ENCODE peak calls at places on chromosomes 13 and 19, in five cellular contexts. C is A673, O is stomach, Q is ascending aorta, P is upper lobe of right lung. Z is an unnamed sample.
A peak's percentile ranks its signal among the peaks of the same experiment; 100 is the strongest.

GRCh38 chr13:48158290-48158689 is 63.4 kb upstream of the MED4 start:
- DNase-seq in C (peak; percentile 19), O (no peak), Q (no peak), P (no peak), Z (no peak)

GRCh38 chr19:35977446-35978222 is 17.4 kb upstream of the SDHAF1 start:
- DNase-seq in C (peak; percentile 69), O (no peak), Q (no peak), P (no peak), Z (peak; percentile 59)

GRCh38 chr13:43006893-43007631 is 15.0 kb upstream of the EPSTI1 start:
- DNase-seq in C (no peak), O (no peak), Q (no peak), P (no peak), Z (no peak)

GRCh38 chr13:50529154-50529882 is 314.2 kb downstream of the DLEU7 start:
- DNase-seq in C (peak; percentile 63), O (peak; percentile 87), Q (peak; percentile 78), P (peak; percentile 91), Z (peak; percentile 37)

GRCh38 chr13:44249439-44249838 is 124.2 kb upstream of the SERP2 start:
- DNase-seq in C (no peak), O (no peak), Q (no peak), P (no peak), Z (no peak)

GRCh38 chr13:29476046-29476445 is 119.4 kb downstream of the SLC7A1 start:
- DNase-seq in C (no peak), O (no peak), Q (no peak), P (no peak), Z (no peak)

GRCh38 chr13:20393273-20394235 is 132.1 kb downstream of the CRYL1 start:
- DNase-seq in C (no peak), O (no peak), Q (no peak), P (no peak), Z (no peak)

GRCh38 chr13:44734204-44734707 is 158.1 kb upstream of the TSC22D1 start:
- DNase-seq in C (no peak), O (peak; percentile 91), Q (no peak), P (peak; percentile 78), Z (peak; percentile 77)

GRCh38 chr19:40398417-40399056 is 8.6 kb upstream of the HIPK4 start:
- DNase-seq in C (no peak), O (peak; percentile 44), Q (no peak), P (peak; percentile 84), Z (peak; percentile 78)

GRCh38 chr13:51584731-51585191 is 499 bp downstream of the WDFY2 start:
- DNase-seq in C (peak; percentile 73), O (peak; percentile 56), Q (peak; percentile 81), P (peak; percentile 85), Z (peak; percentile 65)

GRCh38 chr13:79398915-79399314 is 7.1 kb downstream of the RBM26 start:
- DNase-seq in C (no peak), O (no peak), Q (no peak), P (no peak), Z (no peak)

GRCh38 chr19:13398780-13399726 is 107.2 kb downstream of the CACNA1A start:
- DNase-seq in C (peak; percentile 61), O (no peak), Q (no peak), P (no peak), Z (no peak)

GRCh38 chr19:55432355-55432959 is 10.6 kb downstream of the SHISA7 start:
- DNase-seq in C (no peak), O (no peak), Q (no peak), P (no peak), Z (no peak)

GRCh38 chr19:41218615-41219507 is at the start of gene AXL:
- DNase-seq in C (no peak), O (peak; percentile 39), Q (peak; percentile 92), P (peak; percentile 84), Z (peak; percentile 43)

GRCh38 chr19:2289714-2290435 is 7.9 kb upstream of the PEAK3 start:
- DNase-seq in C (no peak), O (peak; percentile 41), Q (no peak), P (peak; percentile 82), Z (no peak)

GRCh38 chr19:17488593-17489391 is 18.5 kb downstream of the SLC27A1 start:
- DNase-seq in C (peak; percentile 73), O (peak; percentile 92), Q (no peak), P (peak; percentile 95), Z (peak; percentile 79)

GRCh38 chr19:7888145-7888825 is at the start of gene LRRC8E:
- DNase-seq in C (peak; percentile 62), O (peak; percentile 79), Q (no peak), P (peak; percentile 90), Z (peak; percentile 24)

GRCh38 chr19:7910321-7911161 is 4.1 kb upstream of the TGFBR3L start:
- DNase-seq in C (no peak), O (no peak), Q (no peak), P (peak; percentile 64), Z (no peak)

GRCh38 chr19:30646806-30647205 is 274.6 kb downstream of the ZNF536 start:
- DNase-seq in C (no peak), O (no peak), Q (no peak), P (no peak), Z (no peak)

GRCh38 chr19:4704317-4704673 is 19.3 kb downstream of the DPP9 start:
- DNase-seq in C (no peak), O (no peak), Q (no peak), P (peak; percentile 83), Z (no peak)

GRCh38 chr13:69948016-69948415 is 159.6 kb upstream of the ATXN8OS start:
- DNase-seq in C (no peak), O (no peak), Q (no peak), P (no peak), Z (no peak)

GRCh38 chr13:42259515-42259914 is 12.4 kb upstream of the AKAP11 start:
- DNase-seq in C (no peak), O (no peak), Q (no peak), P (no peak), Z (no peak)

GRCh38 chr13:95323930-95324662 is 22.8 kb upstream of the ABCC4 start:
- DNase-seq in C (no peak), O (no peak), Q (no peak), P (no peak), Z (peak; percentile 80)

GRCh38 chr13:95325485-95325884 is 24.2 kb upstream of the ABCC4 start:
- DNase-seq in C (no peak), O (no peak), Q (no peak), P (no peak), Z (peak; percentile 33)

GRCh38 chr13:95327190-95327589 is 25.9 kb upstream of the ABCC4 start:
- DNase-seq in C (no peak), O (no peak), Q (no peak), P (no peak), Z (no peak)

GRCh38 chr13:95326695-95327094 is 25.4 kb upstream of the ABCC4 start:
- DNase-seq in C (no peak), O (no peak), Q (no peak), P (no peak), Z (no peak)
- H3K36me3 ChIP-seq in C (no peaks in the 10 kb centered on the region), O (no peaks in the 10 kb centered on the region), Q (no peaks in the 10 kb centered on the region), P (no peaks in the 10 kb centered on the region), Z (no peaks in the 10 kb centered on the region)

DNA sequence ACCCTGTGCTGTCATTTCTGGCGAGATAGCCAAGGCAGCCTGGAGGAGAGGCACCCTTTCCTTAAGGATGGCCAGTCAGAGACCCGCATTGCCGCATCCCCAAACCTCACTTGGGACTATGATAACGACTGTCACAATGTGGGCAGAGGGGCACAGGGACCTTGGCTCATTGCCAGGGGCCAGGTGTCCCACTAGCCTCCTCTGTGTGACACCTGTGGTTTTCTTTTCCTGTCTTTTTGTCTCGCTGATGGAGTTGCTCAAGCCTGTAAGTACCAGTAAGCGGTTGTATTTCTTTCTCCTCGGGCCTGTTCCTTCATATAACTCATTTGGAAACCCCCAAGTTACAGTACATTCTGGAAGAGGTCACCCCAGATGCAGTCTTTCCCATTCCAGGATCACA is 59.5 kb downstream of the TDRD12 start:
- DNase-seq in C (no peak), O (no peak), Q (no peak), P (no peak), Z (no peak)
- H3K36me3 ChIP-seq in C (no peaks in the 10 kb centered on the region), O (no peaks in the 10 kb centered on the region), Q (no peaks in the 10 kb centered on the region), P (no peaks in the 10 kb centered on the region), Z (no peaks in the 10 kb centered on the region)

GRCh38 chr19:10815969-10816635 is 19.9 kb downstream of the TMED1 start:
- DNase-seq in C (no peak), O (no peak), Q (no peak), P (no peak), Z (no peak)
- H3K36me3 ChIP-seq in C (peaks cover 13% of the 10 kb centered on the region), O (peaks cover 64% of the 10 kb centered on the region), Q (peaks cover 47% of the 10 kb centered on the region), P (peaks cover 78% of the 10 kb centered on the region), Z (peaks cover 2% of the 10 kb centered on the region)

DNA sequence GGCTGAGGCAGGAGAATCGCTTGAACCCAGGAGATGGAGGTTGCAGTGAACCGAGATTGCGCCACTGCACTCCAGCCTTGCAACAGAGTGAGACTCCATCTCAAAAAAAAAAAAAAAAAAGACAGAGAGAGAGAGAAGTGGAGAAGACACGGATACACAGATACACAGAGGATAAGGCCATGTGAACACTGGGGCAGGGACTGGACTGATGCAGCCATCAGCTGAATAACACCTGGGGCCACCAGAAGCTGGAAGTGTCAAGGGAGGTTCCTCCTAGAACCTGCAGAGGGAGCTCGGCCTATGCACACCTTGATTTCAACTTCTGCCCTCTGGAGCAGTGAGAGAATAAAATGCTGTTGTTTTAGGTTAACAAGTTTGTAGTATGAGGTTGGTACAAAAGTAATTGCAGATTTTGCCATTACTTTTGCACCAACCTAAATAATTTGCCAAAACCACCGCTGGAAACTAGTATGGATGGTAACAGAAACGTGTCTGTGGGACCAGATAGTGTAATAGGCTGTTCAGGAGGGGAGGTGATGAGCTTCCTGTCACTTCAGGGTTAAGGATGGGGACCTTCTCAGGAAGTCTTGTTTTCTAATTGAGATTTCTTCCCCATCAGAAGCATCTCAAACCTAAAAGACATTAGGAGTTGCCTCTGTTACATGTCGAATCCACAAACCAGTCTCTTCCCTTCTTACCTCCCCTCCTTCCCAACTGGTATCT is 36.4 kb upstream of the IGSF23 start:
- DNase-seq in C (peak; percentile 18), O (peak; percentile 56), Q (no peak), P (no peak), Z (peak; percentile 32)
- H3K36me3 ChIP-seq in C (no peaks in the 10 kb centered on the region), O (no peaks in the 10 kb centered on the region), Q (no peaks in the 10 kb centered on the region), P (no peaks in the 10 kb centered on the region), Z (no peaks in the 10 kb centered on the region)

GRCh38 chr19:18551631-18552030 is 6.0 kb upstream of the KXD1 start:
- DNase-seq in C (no peak), O (no peak), Q (no peak), P (no peak), Z (no peak)
- H3K36me3 ChIP-seq in C (no peaks in the 10 kb centered on the region), O (no peaks in the 10 kb centered on the region), Q (no peaks in the 10 kb centered on the region), P (no peaks in the 10 kb centered on the region), Z (no peaks in the 10 kb centered on the region)

DNA sequence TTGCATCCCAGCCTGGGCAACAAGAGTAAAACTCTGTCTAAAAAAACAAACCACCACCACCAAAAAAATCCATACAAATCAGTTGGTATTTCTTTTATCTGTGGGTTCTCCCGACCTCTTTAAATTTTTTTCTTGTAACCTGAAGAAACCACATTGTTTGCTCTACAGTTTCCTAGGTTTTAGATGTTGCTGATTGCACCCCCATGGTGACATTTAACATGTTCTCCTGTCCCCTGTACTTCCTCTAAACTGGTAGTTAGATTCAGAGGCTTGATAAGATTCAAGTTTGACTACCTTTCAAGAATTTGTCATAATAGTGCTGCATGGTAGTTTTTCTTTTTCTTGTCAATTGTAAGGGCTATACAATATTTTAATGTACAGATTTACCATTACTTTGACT is 24.0 kb downstream of the ALG5 start:
- DNase-seq in C (no peak), O (no peak), Q (no peak), P (no peak), Z (no peak)
- H3K36me3 ChIP-seq in C (peaks cover 65% of the 10 kb centered on the region), O (peaks cover 29% of the 10 kb centered on the region), Q (peaks cover 45% of the 10 kb centered on the region), P (peaks cover 57% of the 10 kb centered on the region), Z (peaks cover 83% of the 10 kb centered on the region)